ENCODE peak calls at places on chromosome 15, in five cellular contexts. P is IMR-90, N is HCT116, Z is ovary, A is upper lobe of left lung. G is an unnamed sample.

GRCh38 chr15:43522247-43522646 is 4.8 kb downstream of the MAP1A start:
- DNase-seq in A (no peak), Z (no peak), N (no peak), P (no peak), G (no peak)

GRCh38 chr15:27589260-27589659 is 509.9 kb downstream of the OCA2 start:
- DNase-seq in A (no peak), Z (no peak), P (no peak), N (no peak), G (no peak)

GRCh38 chr15:36067483-36068274 is 511.7 kb upstream of the CDIN1 start:
- DNase-seq in A (no peak), N (no peak), Z (no peak), P (no peak), G (no peak)

GRCh38 chr15:101503296-101503599 is 13.7 kb upstream of the PCSK6 start:
- DNase-seq in P (no peak), Z (no peak), A (no peak), N (no peak), G (no peak)

GRCh38 chr15:96585634-96586386 is 255.3 kb downstream of the NR2F2 start:
- DNase-seq in Z (no peak), N (no peak), A (no peak), P (peak; percentile 6), G (no peak)

GRCh38 chr15:88476635-88477038 is 9.1 kb downstream of the MRPS11 start:
- DNase-seq in P (peak; percentile 55), Z (peak; percentile 40), N (peak; percentile 15), A (no peak), G (peak; percentile 30)

GRCh38 chr15:87224409-87224808 is 1032.1 kb downstream of the NTRK3 start:
- DNase-seq in P (no peak), N (no peak), A (no peak), Z (no peak), G (no peak)

GRCh38 chr15:90188914-90189748 is 12.0 kb upstream of the SEMA4B start:
- DNase-seq in P (no peak), Z (no peak), A (peak; percentile 46), N (no peak), G (no peak)

GRCh38 chr15:25727867-25728600 is 135.1 kb downstream of the ATP10A start:
- DNase-seq in A (no peak), N (no peak), P (no peak), Z (no peak), G (peak; percentile 4)

GRCh38 chr15:69610264-69610663 is 157.6 kb downstream of the RPLP1 start:
- DNase-seq in Z (no peak), N (no peak), P (no peak), A (peak; percentile 12), G (no peak)

GRCh38 chr15:33021806-33022389 is 172.6 kb downstream of the FMN1 start:
- DNase-seq in A (no peak), Z (no peak), P (peak; percentile 75), N (peak; percentile 47), G (no peak)

GRCh38 chr15:42401544-42402478 is 42.5 kb downstream of the CAPN3 start:
- DNase-seq in A (no peak), P (no peak), Z (no peak), N (peak; percentile 72), G (no peak)

GRCh38 chr15:75307778-75308390 is 25.2 kb downstream of the GOLGA6D start:
- DNase-seq in Z (peak; percentile 37), A (peak; percentile 40), P (no peak), N (peak; percentile 62), G (peak; percentile 60)

GRCh38 chr15:94480289-94480834 is 249.0 kb downstream of the MCTP2 start:
- DNase-seq in N (no peak), P (no peak), Z (no peak), A (no peak), G (no peak)

GRCh38 chr15:88243895-88244787 is 12.4 kb downstream of the NTRK3 start:
- DNase-seq in A (no peak), P (peak; percentile 13), Z (no peak), N (peak; percentile 27), G (peak; percentile 49)

GRCh38 chr15:91471410-91471993 is 371.4 kb downstream of the SV2B start:
- DNase-seq in Z (no peak), A (no peak), P (peak; percentile 92), N (no peak), G (no peak)

GRCh38 chr15:57429098-57429497 is 52.8 kb downstream of the CGNL1 start:
- DNase-seq in Z (no peak), N (no peak), A (no peak), P (no peak), G (no peak)

GRCh38 chr15:88275804-88276203 is 19.3 kb upstream of the NTRK3 start:
- DNase-seq in A (no peak), P (no peak), Z (no peak), N (no peak), G (no peak)

GRCh38 chr15:48627260-48627969 is 18.1 kb downstream of the FBN1 start:
- DNase-seq in P (peak; percentile 68), A (no peak), Z (no peak), N (no peak), G (no peak)

GRCh38 chr15:63402498-63403253 is 21.0 kb upstream of the CA12 start:
- DNase-seq in P (peak; percentile 57), N (no peak), A (no peak), Z (no peak), G (no peak)

GRCh38 chr15:42474857-42475256 is 16.1 kb downstream of the ZNF106 start:
- DNase-seq in A (no peak), P (no peak), N (no peak), Z (no peak), G (no peak)

GRCh38 chr15:58285921-58286278 is 145.9 kb upstream of the LIPC start:
- DNase-seq in A (no peak), Z (no peak), P (peak; percentile 2), N (no peak), G (no peak)

GRCh38 chr15:69849232-69849610 is 248.5 kb downstream of the TLE3 start:
- DNase-seq in P (peak; percentile 20), Z (no peak), N (no peak), A (no peak), G (no peak)

GRCh38 chr15:37132826-37133417 is 32.6 kb upstream of the MEIS2 start:
- DNase-seq in A (no peak), Z (no peak), N (no peak), P (no peak), G (no peak)

GRCh38 chr15:37134244-37134643 is 33.9 kb upstream of the MEIS2 start:
- DNase-seq in Z (no peak), A (no peak), N (no peak), P (no peak), G (no peak)

GRCh38 chr15:37135225-37135624 is 34.9 kb upstream of the MEIS2 start:
- DNase-seq in A (no peak), P (no peak), Z (no peak), N (peak; percentile 24), G (no peak)

GRCh38 chr15:37134699-37135131 is 34.4 kb upstream of the MEIS2 start:
- DNase-seq in P (peak; percentile 58), N (peak; percentile 54), A (no peak), Z (no peak), G (peak; percentile 17)

DNA sequence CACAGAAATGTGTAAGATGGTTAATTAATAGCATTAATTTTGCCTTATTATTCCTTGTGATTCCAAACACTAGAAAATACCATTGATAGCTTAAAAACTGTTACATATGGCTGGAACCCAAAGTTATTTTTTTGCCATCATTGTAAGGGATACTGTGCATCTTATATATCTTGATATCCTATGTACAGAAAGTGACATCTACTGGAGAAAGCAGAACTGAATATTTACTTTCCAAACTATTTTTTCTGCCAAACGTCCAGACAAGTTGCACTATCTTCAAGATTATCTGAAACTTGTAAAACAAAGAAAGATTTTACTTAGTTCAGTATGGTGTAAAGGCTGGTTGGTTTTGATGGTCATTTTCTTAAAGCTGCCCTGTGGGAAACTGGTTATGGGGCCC is 33.3 kb upstream of the MEIS2 start:
- DNase-seq in N (no peak), Z (no peak), A (no peak), P (peak; percentile 61), G (no peak)
- TF ChIP-seq CTCF in N (peak; percentile 14), Z (no peak), A (no peak), P (peak; percentile 58), G (no peak)

DNA sequence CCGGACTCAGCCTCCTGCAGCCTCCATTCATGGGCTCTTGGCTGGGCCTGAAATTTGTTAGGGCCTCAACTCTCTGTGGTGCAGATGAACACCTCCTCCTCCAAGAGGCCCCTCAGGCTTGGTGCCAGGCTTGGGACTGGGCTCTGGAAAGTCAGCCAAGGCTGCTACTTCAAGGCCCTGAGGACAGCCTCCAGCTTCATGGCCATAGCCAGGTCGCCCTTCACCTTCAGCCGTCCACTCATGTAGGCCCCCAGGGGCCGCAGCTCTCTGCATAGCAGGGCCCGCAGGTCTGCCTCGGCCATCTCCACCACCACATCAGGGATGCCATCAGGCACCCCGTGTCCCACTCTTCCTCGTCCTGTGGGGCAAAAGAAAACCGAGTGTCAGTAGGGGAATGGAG is 8.3 kb downstream of the STOML1 start:
- DNase-seq in Z (no peak), N (no peak), A (no peak), P (no peak), G (no peak)
- H3K4me1 ChIP-seq in Z (peaks cover 11% of the 10 kb centered on the region), N (peaks cover 44% of the 10 kb centered on the region), A (peaks cover 64% of the 10 kb centered on the region), P (peaks cover 47% of the 10 kb centered on the region), G (peaks cover 46% of the 10 kb centered on the region)

DNA sequence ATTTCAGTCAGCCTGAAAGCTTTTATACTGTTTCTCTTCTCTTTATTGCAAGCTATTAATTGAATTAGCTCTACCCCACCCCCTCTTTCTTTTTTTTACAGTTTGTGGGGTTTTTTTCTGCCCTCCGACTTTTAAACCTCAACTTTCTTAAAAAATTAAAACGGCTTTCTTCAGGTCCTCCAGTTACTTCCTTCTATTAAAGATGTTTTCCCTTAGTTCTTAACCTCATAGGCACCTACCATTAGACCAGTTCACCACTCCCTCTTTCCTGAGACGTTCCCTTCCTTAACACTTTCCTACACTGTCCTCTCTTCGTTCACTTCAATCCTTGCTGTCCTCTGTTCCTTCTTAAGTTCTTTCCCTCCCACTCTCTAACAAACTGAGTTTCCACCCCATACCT is 52.3 kb downstream of the ATP8B4 start:
- DNase-seq in N (no peak), A (no peak), Z (no peak), P (no peak), G (no peak)
- TF ChIP-seq POLR2A in N (no peak), A (no peak), Z (no peak), P (no peak), G (no peak)

GRCh38 chr15:45097466-45097865 is 16.5 kb downstream of the DUOX2 start:
- DNase-seq in A (no peak), Z (no peak), P (no peak), N (no peak), G (no peak)

GRCh38 chr15:45093622-45094357 is 20.2 kb downstream of the DUOX2 start:
- DNase-seq in Z (no peak), A (no peak), N (no peak), P (no peak), G (no peak)

GRCh38 chr15:45094358-45094730 is 19.6 kb downstream of the DUOX2 start:
- DNase-seq in Z (no peak), A (no peak), N (no peak), P (peak; percentile 16), G (no peak)

GRCh38 chr15:45093013-45093412 is 21.0 kb downstream of the DUOX2 start:
- DNase-seq in P (no peak), Z (no peak), A (no peak), N (no peak), G (no peak)

GRCh38 chr15:45095661-45096060 is 18.3 kb downstream of the DUOX2 start:
- DNase-seq in Z (no peak), A (no peak), P (no peak), N (no peak), G (no peak)
- TF ChIP-seq CTCF in Z (no peak), A (no peak), P (no peak), N (no peak), G (no peak)